ENCODE peak calls at places on chromosomes 11 and 22, in five cellular contexts. I is HepG2; X is SHP77; E is HFF-Myc; S is activated CD4-positive, alpha-beta T cell treated with anti-CD3 and anti-CD28 coated beads, Interleukin-2, amount 10 ng/mL, durations not matched to agents 7 days and 5 days. K is an unnamed sample.

GRCh38 chr11:126404367-126404766 is 48.9 kb downstream of the ST3GAL4 start:
- DNase-seq in X (no peak), E (no peak), S (no peak), I (no peak), K (no peak)

GRCh38 chr22:43743131-43743530 is 69.0 kb downstream of the EFCAB6 start:
- DNase-seq in X (no peak), I (no peak), S (no peak), E (no peak), K (no peak)

GRCh38 chr11:120547871-120548681 is 36.5 kb downstream of the GRIK4 start:
- DNase-seq in E (peak), I (peak), S (no peak), X (peak), K (peak)

GRCh38 chr11:17280494-17281127 is 4.1 kb downstream of the NUCB2 start:
- DNase-seq in X (no peak), E (no peak), I (no peak), S (no peak), K (no peak)

GRCh38 chr11:91922846-91923245 is 301.8 kb upstream of the FAT3 start:
- DNase-seq in S (no peak), X (no peak), E (no peak), I (no peak), K (no peak)

GRCh38 chr11:57474017-57474750 is 13.9 kb downstream of the RTN4RL2 start:
- DNase-seq in S (peak), I (no peak), X (no peak), E (no peak), K (no peak)

GRCh38 chr22:17965538-17966402 is 58.6 kb downstream of the MICAL3 start:
- DNase-seq in S (no peak), E (no peak), X (no peak), I (no peak), K (no peak)

GRCh38 chr11:72685560-72686480 is 11.6 kb upstream of the PDE2A start:
- DNase-seq in S (peak), E (no peak), X (no peak), I (no peak), K (no peak)

GRCh38 chr22:31628969-31629723 is 32.9 kb downstream of the PISD start:
- DNase-seq in X (no peak), E (no peak), S (no peak), I (no peak), K (no peak)

GRCh38 chr22:37533995-37534394 is 14.8 kb upstream of the CARD10 start:
- DNase-seq in S (no peak), E (peak), X (no peak), I (no peak), K (no peak)

GRCh38 chr22:42742940-42743339 is 22.3 kb upstream of the A4GALT start:
- DNase-seq in E (no peak), X (no peak), I (no peak), S (no peak), K (no peak)

GRCh38 chr22:47199261-47199948 is 437.0 kb downstream of the TBC1D22A start:
- DNase-seq in I (no peak), S (no peak), E (no peak), X (no peak), K (no peak)

GRCh38 chr11:46298699-46299424 is 21.4 kb downstream of the CREB3L1 start:
- DNase-seq in I (no peak), E (no peak), S (no peak), X (no peak), K (no peak)

GRCh38 chr11:117831661-117832415 is 7.3 kb upstream of the FXYD2 start:
- DNase-seq in X (no peak), S (no peak), I (no peak), E (no peak), K (no peak)

GRCh38 chr11:27211370-27212127 is 151.5 kb downstream of the CCDC34 start:
- DNase-seq in I (no peak), X (no peak), E (no peak), S (peak), K (peak)

GRCh38 chr11:121417607-121418006 is 34.5 kb upstream of the SORL1 start:
- DNase-seq in I (no peak), E (no peak), S (no peak), X (no peak), K (no peak)

GRCh38 chr11:75105462-75105925 is 8.8 kb upstream of the OR2AT4 start:
- DNase-seq in E (no peak), X (peak), I (peak), S (no peak), K (peak)

GRCh38 chr11:33034983-33035382 is 4.4 kb upstream of the TCP11L1 start:
- DNase-seq in X (no peak), I (peak), E (no peak), S (no peak), K (no peak)

GRCh38 chr22:32206774-32207758 is 2.2 kb upstream of the RFPL2 start:
- DNase-seq in I (peak), E (no peak), S (peak), X (peak), K (peak)

GRCh38 chr11:78224906-78225420 is 36.2 kb downstream of the USP35 start:
- DNase-seq in I (no peak), X (no peak), E (no peak), S (no peak), K (no peak)

GRCh38 chr11:34890089-34890488 is 26.1 kb downstream of the APIP start:
- DNase-seq in E (no peak), I (no peak), S (no peak), X (no peak), K (no peak)

GRCh38 chr11:91860661-91861060 is 364.0 kb upstream of the FAT3 start:
- DNase-seq in X (no peak), I (no peak), E (no peak), S (no peak), K (no peak)

GRCh38 chr11:31875861-31876625 is 64.9 kb upstream of the PAX6 start:
- DNase-seq in S (no peak), X (no peak), E (no peak), I (no peak), K (no peak)

GRCh38 chr11:68643576-68643975 is 40.8 kb upstream of the GAL start:
- DNase-seq in S (no peak), E (no peak), X (no peak), I (no peak), K (peak)

GRCh38 chr11:27672836-27673464 is 27.3 kb downstream of the BDNF start:
- DNase-seq in X (no peak), I (no peak), E (no peak), S (no peak), K (no peak)

GRCh38 chr11:3109921-3110706 is 52.9 kb upstream of the CARS1 start:
- DNase-seq in E (no peak), X (peak), I (peak), S (peak), K (peak)

GRCh38 chr22:19755145-19755710 is 5.3 kb upstream of the TBX1 start:
- DNase-seq in S (no peak), E (no peak), I (no peak), X (no peak), K (no peak)

GRCh38 chr11:131229221-131229620 is 141.2 kb upstream of the NTM start:
- DNase-seq in E (no peak), S (no peak), I (no peak), X (no peak), K (no peak)

GRCh38 chr11:69320326-69320725 is 26.4 kb downstream of the MYEOV start:
- DNase-seq in E (no peak), I (no peak), S (no peak), X (no peak), K (peak)

GRCh38 chr11:45390407-45390806 is 104.3 kb upstream of the SYT13 start:
- DNase-seq in I (peak), S (no peak), X (no peak), E (no peak), K (no peak)

GRCh38 chr11:64222651-64223000 is 3.4 kb downstream of the TRPT1 start:
- DNase-seq in E (no peak), S (no peak), X (no peak), I (no peak), K (no peak)

GRCh38 chr22:19962909-19963806 is 21.5 kb upstream of the TXNRD2 start:
- DNase-seq in X (no peak), E (no peak), S (no peak), I (peak), K (peak)

GRCh38 chr11:44120169-44120568 is 24.7 kb downstream of the EXT2 start:
- DNase-seq in E (no peak), X (no peak), I (no peak), S (no peak), K (peak)

GRCh38 chr22:49432211-49432905 is 395.3 kb downstream of the BRD1 start:
- DNase-seq in I (no peak), X (no peak), E (no peak), S (no peak), K (no peak)

GRCh38 chr11:63813563-63814382 is 517 bp downstream of the SPINDOC start:
- DNase-seq in I (no peak), X (no peak), S (peak), E (no peak), K (peak)

GRCh38 chr11:61157743-61158142 is 3.5 kb downstream of the VPS37C start:
- DNase-seq in E (no peak), X (no peak), S (no peak), I (no peak), K (no peak)

GRCh38 chr11:109845437-109845836 is 247.8 kb upstream of the ZC3H12C start:
- DNase-seq in S (no peak), E (no peak), X (no peak), I (no peak), K (no peak)

GRCh38 chr22:48137640-48138039 is 1375.2 kb downstream of the TBC1D22A start:
- DNase-seq in S (no peak), I (no peak), E (no peak), X (no peak), K (no peak)

GRCh38 chr22:47583959-47584562 is 821.6 kb downstream of the TBC1D22A start:
- DNase-seq in S (no peak), I (no peak), X (no peak), E (no peak), K (no peak)